ENCODE peak calls at places on chromosomes 16 and 17, in ten cellular contexts. X is PC-3, B is mesenchymal stem cell, J is ovary, S is prostate gland, Z is upper lobe of right lung, V is colonic mucosa, U is OCI-LY7, L is neural progenitor cell, O is heart left ventricle. C is an unnamed sample.

GRCh38 chr16:78563905-78564304 is 464.5 kb downstream of the WWOX start:
- DNase-seq in L (no peak), J (no peak), X (no peak), Z (no peak), S (no peak), O (no peak), B (peak; percentile 13), U (no peak), V (no peak), C (no peak)

GRCh38 chr16:67025151-67025550 is 3.8 kb upstream of the CBFB start:
- DNase-seq in L (no peak), X (no peak), V (no peak), U (no peak), Z (peak; percentile 19), S (no peak), O (peak; percentile 3), B (no peak), J (no peak), C (peak; percentile 29)

GRCh38 chr16:64452446-64452845 is 669.4 kb downstream of the CDH11 start:
- DNase-seq in O (no peak), V (no peak), S (no peak), L (no peak), U (no peak), Z (no peak), X (no peak), B (peak; percentile 64), J (no peak), C (no peak)

GRCh38 chr16:12062343-12063003 is 85.9 kb downstream of the SNX29 start:
- DNase-seq in Z (peak; percentile 90), U (no peak), O (peak; percentile 60), L (no peak), X (peak; percentile 74), S (no peak), B (peak; percentile 85), J (peak; percentile 63), V (peak; percentile 49), C (peak; percentile 6)

GRCh38 chr17:79618383-79619067 is 7.7 kb upstream of the RBFOX3 start:
- DNase-seq in S (no peak), L (no peak), B (no peak), V (no peak), U (no peak), Z (peak; percentile 31), O (no peak), J (no peak), X (no peak), C (no peak)

GRCh38 chr17:81130385-81131288 is 34.7 kb upstream of the PVALEF start:
- DNase-seq in U (no peak), X (no peak), Z (peak; percentile 79), J (no peak), L (peak; percentile 62), S (no peak), O (no peak), V (no peak), B (no peak), C (peak; percentile 91)

GRCh38 chr17:31724026-31724425 is 135.0 kb downstream of the COPRS start:
- DNase-seq in O (no peak), V (no peak), J (no peak), B (peak; percentile 96), Z (no peak), U (no peak), L (no peak), S (no peak), X (no peak), C (no peak)

GRCh38 chr17:65438708-65439294 is 122.6 kb downstream of the AXIN2 start:
- DNase-seq in Z (no peak), B (peak; percentile 41), S (no peak), U (no peak), L (no peak), O (no peak), X (peak; percentile 60), J (no peak), V (no peak), C (no peak)

GRCh38 chr17:19372439-19372838 is 5.9 kb upstream of the MAPK7 start:
- DNase-seq in U (no peak), Z (no peak), S (no peak), B (no peak), J (peak; percentile 14), X (no peak), O (no peak), V (no peak), L (no peak), C (no peak)

GRCh38 chr16:22161999-22162657 is at the start of gene SDR42E2:
- DNase-seq in O (no peak), Z (peak; percentile 72), S (no peak), L (peak; percentile 73), J (no peak), U (no peak), B (no peak), V (peak; percentile 40), X (no peak), C (peak; percentile 45)

GRCh38 chr17:60586288-60586974 is 13.6 kb upstream of the PPM1D start:
- DNase-seq in V (no peak), O (no peak), Z (no peak), U (peak; percentile 10), X (peak; percentile 35), L (peak; percentile 54), S (no peak), B (peak; percentile 22), J (no peak), C (peak; percentile 22)

GRCh38 chr16:72824761-72825160 is 223.2 kb downstream of the ZFHX3 start:
- DNase-seq in X (no peak), B (no peak), S (no peak), O (no peak), Z (no peak), U (no peak), L (no peak), J (no peak), V (no peak), C (no peak)

DNA sequence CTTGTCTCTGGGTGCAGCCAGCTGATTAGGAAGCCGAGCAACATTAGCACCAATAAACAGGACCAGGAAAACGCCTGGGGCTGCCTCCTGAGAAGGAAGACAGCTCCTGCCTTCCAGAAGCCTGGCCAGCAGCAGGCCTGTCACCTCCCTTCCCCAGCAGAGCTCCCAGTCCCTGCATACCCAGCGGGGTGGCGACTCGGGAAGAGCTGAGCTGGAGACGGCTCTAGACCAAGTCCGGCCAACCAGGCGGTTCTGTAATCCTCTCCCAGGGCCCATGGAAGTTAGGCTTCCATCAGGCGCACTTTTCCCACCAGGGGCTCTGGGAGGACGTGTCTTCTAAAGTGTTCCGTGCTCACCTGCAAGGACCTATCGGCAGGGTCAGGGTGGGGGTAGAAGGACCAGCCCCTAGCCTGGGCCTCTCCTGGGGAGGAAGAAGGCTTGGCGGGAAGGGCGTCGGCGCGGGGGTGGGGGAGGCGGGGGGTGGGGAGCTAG is 12.0 kb upstream of the CLUH start:
- DNase-seq in B (no peak), L (peak; percentile 61), V (peak; percentile 67), U (no peak), J (no peak), S (no peak), X (peak; percentile 32), Z (no peak), O (no peak), C (peak; percentile 49)
- H3K4me3 ChIP-seq in B (no peak overlapping the region), L (peak overlapping the region; percentile 37), V (peak overlapping the region; percentile 33), U (no peak overlapping the region), J (no peak overlapping the region), S (peak overlapping the region; percentile 14), X (peak overlapping the region; percentile 16), Z (peak overlapping the region; percentile 30), O (peak overlapping the region; percentile 44), C (no peak overlapping the region)

GRCh38 chr17:7295230-7296180 is 1.1 kb upstream of the YBX2 start:
- DNase-seq in J (no peak), B (no peak), V (peak; percentile 38), L (peak; percentile 49), Z (no peak), U (peak; percentile 49), O (no peak), X (peak; percentile 47), S (no peak), C (no peak)
- H3K27ac ChIP-seq in J (no peak overlapping the region), B (no peak overlapping the region), V (peak overlapping the region; percentile 80), L (no peak overlapping the region), Z (no peak overlapping the region), U (peak overlapping the region; percentile 66), O (peak overlapping the region; percentile 84), X (no peak overlapping the region), S (peak overlapping the region; percentile 25), C (peak overlapping the region; percentile 24)

GRCh38 chr17:57944796-57945362 is 10.3 kb downstream of the CUEDC1 start:
- DNase-seq in L (no peak), V (no peak), Z (no peak), J (no peak), S (no peak), B (peak; percentile 70), O (no peak), X (no peak), U (no peak), C (no peak)

GRCh38 chr17:57945999-57946797 is 9.0 kb downstream of the CUEDC1 start:
- DNase-seq in V (no peak), U (no peak), B (peak; percentile 75), J (no peak), X (no peak), S (peak; percentile 73), L (no peak), O (no peak), Z (no peak), C (no peak)

GRCh38 chr17:57941384-57942370 is 13.5 kb downstream of the CUEDC1 start:
- DNase-seq in X (no peak), Z (no peak), L (no peak), O (no peak), V (no peak), S (no peak), B (no peak), U (no peak), J (no peak), C (no peak)

GRCh38 chr17:57943140-57943539 is 12.1 kb downstream of the CUEDC1 start:
- DNase-seq in L (no peak), Z (no peak), B (no peak), S (no peak), U (no peak), X (peak; percentile 83), J (no peak), O (no peak), V (no peak), C (no peak)

GRCh38 chr17:57943645-57944044 is 11.6 kb downstream of the CUEDC1 start:
- DNase-seq in J (no peak), S (no peak), V (no peak), X (no peak), O (no peak), B (no peak), L (no peak), Z (no peak), U (no peak), C (no peak)
- H3K4me1 ChIP-seq in J (peaks cover 3% of the 10 kb centered on the region), S (peaks cover 27% of the 10 kb centered on the region), V (peaks cover 10% of the 10 kb centered on the region), X (peaks cover 69% of the 10 kb centered on the region), O (peaks cover 95% of the 10 kb centered on the region), B (peaks cover 30% of the 10 kb centered on the region), L (peaks cover 40% of the 10 kb centered on the region), Z (peaks cover 54% of the 10 kb centered on the region), U (peaks cover 57% of the 10 kb centered on the region), C (no peaks in the 10 kb centered on the region)

DNA sequence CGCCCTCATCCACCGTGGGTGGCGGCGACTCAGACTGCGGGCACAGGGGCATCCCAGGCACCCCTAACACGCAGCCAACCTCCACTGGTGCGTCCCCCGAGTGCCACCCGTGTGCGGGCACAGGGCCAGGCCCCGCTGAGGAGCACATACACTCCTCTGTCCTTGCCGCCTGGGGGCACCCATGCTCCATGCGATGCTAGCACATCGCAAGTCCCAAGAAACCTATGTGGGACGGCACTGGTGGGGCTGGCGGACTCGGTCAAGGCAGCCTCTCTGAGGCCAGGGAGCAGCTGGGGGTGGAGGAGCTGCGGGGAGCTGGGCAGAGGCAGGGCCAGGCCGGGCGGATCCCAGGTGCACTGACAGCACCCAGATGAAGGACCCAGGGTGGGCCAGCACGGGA is 4.0 kb downstream of the ZNF598 start:
- DNase-seq in X (no peak), B (no peak), S (no peak), L (no peak), J (no peak), O (no peak), U (no peak), Z (peak; percentile 74), V (no peak), C (no peak)
- H3K4me3 ChIP-seq in X (no peak overlapping the region), B (no peak overlapping the region), S (no peak overlapping the region), L (no peak overlapping the region), J (no peak overlapping the region), O (no peak overlapping the region), U (no peak overlapping the region), Z (no peak overlapping the region), V (no peak overlapping the region), C (no peak overlapping the region)

GRCh38 chr16:89375021-89375420 is 115.3 kb downstream of the ANKRD11 start:
- DNase-seq in U (peak; percentile 73), S (no peak), X (peak; percentile 34), V (no peak), O (no peak), B (peak; percentile 83), Z (no peak), J (no peak), L (peak; percentile 24), C (no peak)
- H3K27ac ChIP-seq in U (no peak overlapping the region), S (no peak overlapping the region), X (peak overlapping the region; percentile 72), V (no peak overlapping the region), O (no peak overlapping the region), B (no peak overlapping the region), Z (no peak overlapping the region), J (no peak overlapping the region), L (peak overlapping the region; percentile 49), C (no peak overlapping the region)

C was measured in small intestine.